ENCODE peak calls at places on chromosomes 3 and 15, in eight cellular contexts. B is cardiac muscle cell, S is cardiac fibroblast, Z is tibial nerve, U is psoas muscle, N is upper lobe of right lung, H is PC-3, X is tibial artery. F is an unnamed sample.

GRCh38 chr15:74293021-74293810 is 57.1 kb downstream of the CCDC33 start:
- DNase-seq in B (no peak), X (no peak), N (no peak), U (no peak), H (no peak), Z (no peak), S (no peak), F (no peak)

GRCh38 chr3:132981746-132982145 is 56.4 kb upstream of the TMEM108 start:
- DNase-seq in Z (no peak), U (no peak), H (no peak), B (no peak), X (no peak), N (no peak), S (no peak), F (no peak)

GRCh38 chr3:157794771-157795170 is 291.6 kb upstream of the VEPH1 start:
- DNase-seq in H (peak; percentile 77), X (no peak), S (peak; percentile 68), B (peak; percentile 48), N (no peak), Z (no peak), U (no peak), F (no peak)

GRCh38 chr15:65326109-65326508 is 21.6 kb downstream of the RNU5B-1 start:
- DNase-seq in U (no peak), H (no peak), Z (no peak), X (no peak), B (peak; percentile 55), N (no peak), S (peak; percentile 24), F (no peak)

GRCh38 chr15:61275901-61276300 is 46.8 kb upstream of the RORA start:
- DNase-seq in B (no peak), S (no peak), Z (no peak), X (no peak), H (no peak), U (no peak), N (no peak), F (no peak)

GRCh38 chr15:80461370-80462060 is 57.3 kb downstream of the ARNT2 start:
- DNase-seq in Z (peak; percentile 13), X (no peak), S (no peak), H (no peak), U (peak; percentile 26), N (no peak), B (peak; percentile 70), F (peak; percentile 20)

GRCh38 chr3:73669268-73669667 is 44.5 kb upstream of the PDZRN3 start:
- DNase-seq in Z (no peak), S (peak; percentile 43), X (no peak), B (peak; percentile 44), H (no peak), N (no peak), U (no peak), F (peak; percentile 16)

GRCh38 chr3:131370935-131371698 is 10.5 kb upstream of the NUDT16 start:
- DNase-seq in N (no peak), H (no peak), U (no peak), Z (no peak), X (no peak), B (no peak), S (no peak), F (no peak)

GRCh38 chr3:161342629-161343028 is 28.7 kb downstream of the SPTSSB start:
- DNase-seq in U (no peak), S (no peak), H (no peak), Z (no peak), B (no peak), X (no peak), N (no peak), F (no peak)

GRCh38 chr15:81843226-81843625 is 202.6 kb downstream of the MEX3B start:
- DNase-seq in B (no peak), S (no peak), X (no peak), Z (no peak), H (no peak), U (no peak), N (no peak), F (no peak)

GRCh38 chr3:194727435-194728128 is 41.9 kb downstream of the FAM43A start:
- DNase-seq in Z (no peak), U (no peak), S (peak; percentile 12), N (no peak), X (no peak), B (no peak), H (peak; percentile 69), F (peak; percentile 39)

GRCh38 chr3:43958005-43958770 is 267.4 kb downstream of the ABHD5 start:
- DNase-seq in X (no peak), Z (no peak), U (no peak), N (no peak), B (peak; percentile 35), S (no peak), H (no peak), F (no peak)
- H3K4me3 ChIP-seq in X (no peak overlapping the region), Z (no peak overlapping the region), U (no peak overlapping the region), N (no peak overlapping the region), B (no peak overlapping the region), S (no peak overlapping the region), H (no peak overlapping the region), F (no peak overlapping the region)

GRCh38 chr3:43995078-43995928 is 246.4 kb upstream of the TOPAZ1 start:
- DNase-seq in B (peak; percentile 19), U (no peak), N (no peak), Z (no peak), S (peak; percentile 55), X (no peak), H (peak; percentile 50), F (peak; percentile 9)
- H3K4me3 ChIP-seq in B (peak overlapping the region; percentile 41), U (peak overlapping the region; percentile 43), N (peak overlapping the region; percentile 23), Z (peak overlapping the region; percentile 16), S (peak overlapping the region; percentile 77), X (peak overlapping the region; percentile 38), H (peak overlapping the region; percentile 67), F (no peak overlapping the region)

DNA sequence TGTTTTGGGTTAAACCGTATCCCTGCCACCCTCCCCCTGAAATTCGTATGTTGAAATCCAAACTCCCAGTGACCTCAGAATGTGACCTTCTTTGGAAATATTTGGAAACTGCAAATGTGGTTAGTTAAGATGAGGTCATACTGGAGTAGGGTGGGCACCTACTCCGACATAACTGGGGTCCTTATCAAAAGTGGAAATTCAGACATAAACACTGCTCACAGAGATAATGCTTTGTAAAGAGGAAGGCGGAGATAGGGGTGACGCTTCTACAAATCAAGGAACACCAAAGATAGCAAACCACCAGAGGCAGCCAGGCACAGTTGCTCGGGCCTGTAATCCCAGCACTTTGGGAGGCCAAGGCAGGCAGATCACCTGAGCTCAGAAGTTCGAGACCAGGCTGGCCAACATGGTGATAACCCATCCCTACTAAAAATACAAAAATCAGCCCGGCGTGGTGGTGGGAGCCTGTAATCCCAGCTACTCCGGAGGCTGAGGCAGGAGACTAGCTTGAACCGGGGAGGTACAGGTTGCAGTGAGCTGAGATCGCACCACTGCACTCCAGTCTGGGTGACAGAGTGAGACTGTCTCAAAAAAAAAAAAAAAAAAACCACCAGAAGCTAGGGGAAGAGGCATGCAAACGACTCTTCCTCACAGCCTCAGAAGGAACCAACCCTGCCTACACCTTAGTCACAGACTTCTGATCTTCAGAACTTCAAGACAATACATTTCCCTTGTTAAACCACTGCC is 51.1 kb upstream of the CHD2 start:
- DNase-seq in U (no peak), N (no peak), X (no peak), S (peak; percentile 38), B (peak; percentile 98), H (no peak), Z (no peak), F (no peak)
- H3K4me3 ChIP-seq in U (no peak overlapping the region), N (no peak overlapping the region), X (no peak overlapping the region), S (no peak overlapping the region), B (no peak overlapping the region), H (no peak overlapping the region), Z (no peak overlapping the region), F (no peak overlapping the region)

DNA sequence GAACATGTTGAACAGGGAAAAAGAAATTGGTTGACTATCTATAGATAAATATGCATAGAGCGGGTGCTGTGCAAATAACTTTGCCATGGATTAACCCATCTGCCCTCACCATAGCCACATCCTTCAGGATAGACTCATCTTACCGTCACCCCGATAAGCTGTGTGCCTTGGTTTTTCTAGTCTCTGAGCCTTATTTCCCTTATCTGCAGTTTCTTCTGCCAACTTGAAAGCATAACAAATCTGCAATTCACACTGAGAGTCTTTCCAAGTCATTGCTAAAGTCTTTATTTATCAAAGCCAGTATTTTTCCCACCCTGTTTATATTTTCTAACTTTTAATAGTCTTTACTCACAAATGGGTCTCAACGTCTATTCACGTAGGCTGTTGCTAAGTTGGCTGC is 61.5 kb upstream of the SUCLG2 start:
- DNase-seq in Z (no peak), S (no peak), H (no peak), B (no peak), X (no peak), N (no peak), U (no peak), F (peak; percentile 5)
- H3K4me3 ChIP-seq in Z (no peak overlapping the region), S (no peak overlapping the region), H (no peak overlapping the region), B (no peak overlapping the region), X (no peak overlapping the region), N (no peak overlapping the region), U (no peak overlapping the region), F (no peak overlapping the region)

DNA sequence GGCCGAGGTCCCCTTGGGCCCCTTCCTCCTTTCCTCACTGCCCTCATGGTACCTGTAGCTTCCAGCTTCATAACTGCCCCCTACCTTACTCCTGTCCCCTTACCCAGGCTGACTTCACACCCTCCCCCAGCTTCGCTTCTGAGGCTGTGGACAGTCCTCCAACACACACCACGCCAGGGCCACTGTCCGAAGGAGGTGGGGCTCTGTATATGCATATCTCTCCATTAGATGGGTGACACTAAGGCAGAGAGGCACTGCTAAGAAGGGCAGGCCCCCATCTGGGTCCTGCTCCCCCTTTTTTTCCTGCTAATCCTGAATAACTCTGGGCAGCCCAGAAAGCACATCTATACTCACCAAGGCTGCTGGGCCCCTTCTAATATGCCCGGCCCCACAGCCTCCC is 1.0 kb upstream of the COL7A1 start:
- DNase-seq in H (no peak), X (no peak), U (no peak), S (no peak), B (no peak), N (no peak), Z (no peak), F (no peak)
- H3K4me3 ChIP-seq in H (no peak overlapping the region), X (no peak overlapping the region), U (no peak overlapping the region), S (no peak overlapping the region), B (no peak overlapping the region), N (no peak overlapping the region), Z (no peak overlapping the region), F (no peak overlapping the region)

F was measured in MG63.